ENCODE peak calls at places on chromosomes 13 and 19, in five cellular contexts. Q, P, S, Y and R are unnamed samples.

GRCh38 chr19:4233282-4233853 is 4.0 kb downstream of the EBI3 start:
- DNase-seq in Q (no peak), P (peak; percentile 94), S (peak; percentile 63), Y (peak; percentile 23), R (no peak)

GRCh38 chr13:48383384-48383783 is 29.5 kb downstream of the LPAR6 start:
- DNase-seq in Q (no peak), P (no peak), S (no peak), Y (no peak), R (no peak)

GRCh38 chr19:36136975-36137686 is 2.7 kb upstream of the CAPNS1 start:
- DNase-seq in Q (peak; percentile 68), P (peak; percentile 82), S (no peak), Y (peak; percentile 73), R (peak; percentile 7)

GRCh38 chr13:59494560-59494970 is 669.2 kb downstream of the DIAPH3 start:
- DNase-seq in Q (no peak), P (no peak), S (no peak), Y (peak; percentile 69), R (peak; percentile 91)

GRCh38 chr19:37594982-37595382 is 306 bp downstream of the ZNF540 start:
- DNase-seq in Q (no peak), P (peak; percentile 83), S (peak; percentile 35), Y (peak; percentile 65), R (no peak)

GRCh38 chr19:46023311-46023779 is 492 bp upstream of the PGLYRP1 start:
- DNase-seq in Q (no peak), P (no peak), S (no peak), Y (no peak), R (no peak)

GRCh38 chr19:41616785-41617621 is 9.9 kb downstream of the CEACAM4 start:
- DNase-seq in Q (peak; percentile 19), P (no peak), S (no peak), Y (peak; percentile 10), R (no peak)

GRCh38 chr19:18428837-18429674 is 8.9 kb downstream of the ISYNA1 start:
- DNase-seq in Q (no peak), P (peak; percentile 93), S (peak; percentile 79), Y (peak; percentile 79), R (peak; percentile 69)

GRCh38 chr19:39403331-39404312 is 3.0 kb upstream of the ZFP36 start:
- DNase-seq in Q (peak; percentile 90), P (peak; percentile 100), S (peak; percentile 90), Y (peak; percentile 100), R (no peak)

GRCh38 chr13:33381906-33382305 is 96.4 kb upstream of the STARD13 start:
- DNase-seq in Q (no peak), P (no peak), S (no peak), Y (no peak), R (no peak)

GRCh38 chr19:46513461-46514236 is 18.0 kb upstream of the PNMA8B start:
- DNase-seq in Q (peak; percentile 87), P (peak; percentile 91), S (peak; percentile 66), Y (peak; percentile 85), R (peak; percentile 67)

GRCh38 chr13:79548886-79549285 is 67.9 kb downstream of the NDFIP2 start:
- DNase-seq in Q (no peak), P (no peak), S (no peak), Y (peak; percentile 35), R (peak; percentile 19)

GRCh38 chr13:99542788-99543406 is 41.6 kb downstream of the TM9SF2 start:
- DNase-seq in Q (no peak), P (no peak), S (peak; percentile 53), Y (no peak), R (no peak)

GRCh38 chr13:107365466-107366215 is 797.7 kb upstream of the ARGLU1 start:
- DNase-seq in Q (no peak), P (no peak), S (no peak), Y (peak; percentile 40), R (no peak)

GRCh38 chr19:39401549-39402416 is 4.9 kb upstream of the ZFP36 start:
- DNase-seq in Q (no peak), P (no peak), S (peak; percentile 69), Y (peak; percentile 79), R (no peak)

GRCh38 chr13:50126378-50127016 is 111.3 kb downstream of the KCNRG start:
- DNase-seq in Q (no peak), P (peak; percentile 81), S (no peak), Y (peak; percentile 56), R (peak; percentile 42)

GRCh38 chr13:99600318-99600717 is 99.0 kb downstream of the TM9SF2 start:
- DNase-seq in Q (no peak), P (no peak), S (no peak), Y (no peak), R (no peak)

GRCh38 chr19:46404884-46405658 is 8.3 kb downstream of the CCDC8 start:
- DNase-seq in Q (no peak), P (peak; percentile 38), S (no peak), Y (peak; percentile 63), R (no peak)

GRCh38 chr13:42497798-42498197 is 76.2 kb upstream of the TNFSF11 start:
- DNase-seq in Q (no peak), P (no peak), S (peak; percentile 12), Y (peak; percentile 83), R (no peak)